ENCODE peak calls at places on chromosome 6, in ten cellular contexts. I is cardiac fibroblast, O is MCF 10A, W is nephron progenitor cell, Q is progenitor cell of endocrine pancreas, P is cardiac muscle cell, H is mesothelial cell of epicardium, M is AG09319, C is left ventricle myocardium inferior, L is fibroblast of lung. Y is an unnamed sample.

GRCh38 chr6:152184573-152185157 is 377.2 kb downstream of the ESR1 start:
- DNase-seq in I (peak; percentile 41), O (no peak), W (no peak), Q (no peak), P (no peak), H (no peak), M (no peak), C (no peak), L (no peak), Y (no peak)

GRCh38 chr6:133435065-133435728 is 194.0 kb downstream of the EYA4 start:
- DNase-seq in I (no peak), O (no peak), W (no peak), Q (no peak), P (no peak), H (no peak), M (no peak), C (peak; percentile 16), L (no peak), Y (no peak)

GRCh38 chr6:36629792-36630191 is 35.6 kb downstream of the SRSF3 start:
- DNase-seq in I (no peak), O (no peak), W (no peak), Q (no peak), P (no peak), H (no peak), M (no peak), C (no peak), L (no peak), Y (no peak)

GRCh38 chr6:141107562-141108160 is 1025.1 kb upstream of the GJE1 start:
- DNase-seq in I (peak; percentile 85), O (peak; percentile 77), W (no peak), Q (no peak), P (peak; percentile 14), H (no peak), M (no peak), C (no peak), L (peak; percentile 76), Y (no peak)

GRCh38 chr6:33075208-33075567 is 602 bp upstream of the HLA-DPB1 start:
- DNase-seq in I (no peak), O (no peak), W (no peak), Q (no peak), P (no peak), H (no peak), M (no peak), C (no peak), L (no peak), Y (no peak)

GRCh38 chr6:80535914-80536565 is 429.6 kb downstream of the BCKDHB start:
- DNase-seq in I (peak; percentile 58), O (peak; percentile 84), W (no peak), Q (no peak), P (no peak), H (no peak), M (no peak), C (no peak), L (peak; percentile 49), Y (no peak)

GRCh38 chr6:21281366-21281765 is 312.2 kb upstream of the SOX4 start:
- DNase-seq in I (no peak), O (no peak), W (no peak), Q (no peak), P (no peak), H (no peak), M (no peak), C (no peak), L (peak; percentile 14), Y (no peak)

GRCh38 chr6:112620832-112621569 is 273.9 kb downstream of the RFPL4B start:
- DNase-seq in I (peak; percentile 66), O (peak; percentile 27), W (no peak), Q (no peak), P (peak; percentile 66), H (no peak), M (no peak), C (no peak), L (peak; percentile 78), Y (no peak)

GRCh38 chr6:29696147-29697129 is 15.5 kb upstream of the ZFP57 start:
- DNase-seq in I (peak; percentile 42), O (peak; percentile 57), W (peak; percentile 13), Q (no peak), P (peak; percentile 45), H (no peak), M (no peak), C (no peak), L (no peak), Y (peak; percentile 50)

GRCh38 chr6:53359843-53360834 is 11.4 kb upstream of the ELOVL5 start:
- DNase-seq in I (peak; percentile 61), O (no peak), W (no peak), Q (no peak), P (peak; percentile 42), H (no peak), M (no peak), C (no peak), L (peak; percentile 45), Y (no peak)

GRCh38 chr6:1387632-1388031 is 1.7 kb upstream of the FOXF2 start:
- DNase-seq in I (no peak), O (no peak), W (no peak), Q (no peak), P (no peak), H (no peak), M (no peak), C (no peak), L (no peak), Y (no peak)

GRCh38 chr6:26599134-26599533 is 2.4 kb downstream of the ABT1 start:
- DNase-seq in I (no peak), O (no peak), W (no peak), Q (no peak), P (no peak), H (no peak), M (no peak), C (no peak), L (no peak), Y (no peak)

GRCh38 chr6:399785-400517 is 8.4 kb downstream of the IRF4 start:
- DNase-seq in I (no peak), O (no peak), W (no peak), Q (no peak), P (no peak), H (no peak), M (no peak), C (no peak), L (no peak), Y (no peak)

GRCh38 chr6:40957616-40958492 is 81.2 kb downstream of the UNC5CL start:
- DNase-seq in I (peak; percentile 75), O (peak; percentile 41), W (no peak), Q (no peak), P (peak; percentile 27), H (no peak), M (peak; percentile 31), C (no peak), L (peak; percentile 94), Y (no peak)

GRCh38 chr6:163180874-163181541 is 233.5 kb upstream of the QKI start:
- DNase-seq in I (peak; percentile 70), O (peak; percentile 73), W (peak; percentile 53), Q (peak; percentile 27), P (peak; percentile 84), H (no peak), M (peak; percentile 1), C (peak; percentile 77), L (peak; percentile 56), Y (peak; percentile 69)

GRCh38 chr6:145866449-145867401 is 52.1 kb upstream of the FBXO30 start:
- DNase-seq in I (no peak), O (no peak), W (no peak), Q (no peak), P (no peak), H (no peak), M (no peak), C (no peak), L (no peak), Y (no peak)

DNA sequence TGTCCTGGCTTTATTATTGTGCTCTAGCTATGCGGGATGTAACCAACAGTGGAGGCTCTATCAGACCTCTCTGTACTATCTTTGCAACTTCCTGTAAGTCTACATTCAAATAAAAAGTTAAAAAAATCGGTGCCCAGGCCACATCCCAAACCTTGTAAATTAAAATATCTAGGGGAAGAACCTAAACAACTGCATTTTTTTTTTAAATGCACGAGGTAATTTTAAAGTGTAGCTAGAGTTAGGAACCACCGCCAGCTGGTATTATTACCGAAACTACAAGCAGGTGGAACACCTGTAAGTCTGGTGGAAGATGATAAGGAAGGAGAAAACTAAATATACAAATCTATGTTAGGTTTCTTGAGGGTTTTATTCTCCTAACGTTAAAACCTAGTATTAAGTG is 34.5 kb upstream of the ID4 start:
- DNase-seq in I (no peak), O (no peak), W (no peak), Q (no peak), P (no peak), H (no peak), M (no peak), C (no peak), L (no peak), Y (no peak)
- TF ChIP-seq CTCF in I (no peak), O (no peak), W (no peak), Q (no peak), P (no peak), H (no peak), M (no peak), C (no peak), L (no peak), Y (no peak)

GRCh38 chr6:13099771-13100170 is 228.6 kb downstream of the TBC1D7 start:
- DNase-seq in I (no peak), O (no peak), W (no peak), Q (no peak), P (no peak), H (no peak), M (no peak), C (no peak), L (no peak), Y (no peak)
- TF ChIP-seq CTCF in I (peak; percentile 12), O (no peak), W (no peak), Q (peak; percentile 41), P (peak; percentile 27), H (peak; percentile 68), M (peak; percentile 8), C (peak; percentile 19), L (no peak), Y (peak; percentile 72)

DNA sequence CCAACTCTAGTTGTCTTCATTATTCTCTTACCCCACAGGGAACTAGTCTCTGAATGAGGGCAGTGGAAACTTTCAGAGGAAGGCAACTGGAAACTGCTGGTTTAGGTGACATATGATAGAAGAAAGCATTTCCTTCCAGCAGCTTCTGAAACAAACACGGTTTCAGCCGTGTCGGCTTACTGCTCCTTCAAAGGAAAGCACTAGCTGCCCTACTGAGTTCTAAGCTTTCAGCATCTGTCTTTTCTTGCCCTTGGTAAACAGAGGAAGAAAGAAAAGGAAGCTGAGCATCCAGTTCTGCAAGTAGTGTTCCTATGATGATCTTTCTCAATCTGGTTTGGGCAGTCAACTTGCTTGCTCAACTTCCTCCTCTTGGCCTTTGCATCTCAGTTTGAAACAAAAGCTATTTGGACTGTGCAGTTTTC is 117.5 kb upstream of the CEP85L start:
- DNase-seq in I (no peak), O (no peak), W (no peak), Q (no peak), P (no peak), H (no peak), M (no peak), C (no peak), L (no peak), Y (no peak)
- TF ChIP-seq CTCF in I (no peak), O (no peak), W (no peak), Q (no peak), P (no peak), H (no peak), M (no peak), C (no peak), L (no peak), Y (no peak)

DNA sequence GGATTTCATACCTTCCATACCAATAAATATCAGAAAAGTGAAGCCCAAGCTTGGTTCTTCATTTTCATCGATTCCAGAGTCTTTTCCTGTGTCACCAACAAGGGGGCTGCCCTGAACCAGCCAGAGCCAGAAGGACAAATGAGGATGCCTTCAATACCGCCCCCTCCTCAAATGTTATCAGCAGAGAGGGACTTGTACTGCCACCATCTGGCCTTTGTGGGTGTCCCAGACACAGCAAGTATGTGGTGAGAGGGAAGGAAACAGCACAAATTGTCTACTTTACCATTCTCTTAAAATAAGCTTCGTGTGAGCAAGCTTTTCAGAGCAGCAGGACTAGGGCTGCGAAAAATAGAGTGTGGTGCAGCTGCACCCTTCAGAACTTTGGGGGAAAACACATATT is 165.3 kb downstream of the SOBP start:
- DNase-seq in I (no peak), O (no peak), W (no peak), Q (no peak), P (no peak), H (no peak), M (no peak), C (no peak), L (no peak), Y (peak; percentile 46)
- TF ChIP-seq CTCF in I (peak; percentile 7), O (no peak), W (peak; percentile 37), Q (peak; percentile 49), P (no peak), H (no peak), M (peak; percentile 9), C (peak; percentile 47), L (peak; percentile 34), Y (peak; percentile 42)